ENCODE peak calls at places on chromosomes 13 and 19, in eight cellular contexts. One of them, this sample, is unnamed.

GRCh38 chr19:4474504-4475136 is 2.5 kb downstream of the HDGFL2 start:
- DNase-seq in pancreas: peak; percentile 54
- DNase-seq in AG10803: peak; percentile 56
- DNase-seq in upper lobe of left lung: no peak
- DNase-seq in fibroblast of lung: peak; percentile 72
- DNase-seq in mesothelial cell of epicardium: peak; percentile 66
- DNase-seq in colonic mucosa: no peak
- DNase-seq in body of pancreas: no peak
- DNase-seq in this sample: no peak

GRCh38 chr19:21092107-21092506 is 10.1 kb downstream of the ZNF714 start:
- DNase-seq in pancreas: no peak
- DNase-seq in AG10803: peak; percentile 61
- DNase-seq in upper lobe of left lung: no peak
- DNase-seq in fibroblast of lung: peak; percentile 64
- DNase-seq in mesothelial cell of epicardium: no peak
- DNase-seq in colonic mucosa: no peak
- DNase-seq in body of pancreas: no peak
- DNase-seq in this sample: no peak

GRCh38 chr13:36981156-36981743 is 17.9 kb downstream of the ALG5 start:
- DNase-seq in pancreas: no peak
- DNase-seq in AG10803: peak; percentile 68
- DNase-seq in upper lobe of left lung: no peak
- DNase-seq in fibroblast of lung: peak; percentile 53
- DNase-seq in mesothelial cell of epicardium: no peak
- DNase-seq in colonic mucosa: no peak
- DNase-seq in body of pancreas: no peak
- DNase-seq in this sample: no peak

GRCh38 chr13:52851153-52851962 is 2.9 kb upstream of the PCDH8 start:
- DNase-seq in pancreas: peak; percentile 49
- DNase-seq in AG10803: peak; percentile 9
- DNase-seq in upper lobe of left lung: peak; percentile 88
- DNase-seq in fibroblast of lung: peak; percentile 7
- DNase-seq in mesothelial cell of epicardium: peak; percentile 67
- DNase-seq in colonic mucosa: peak; percentile 44
- DNase-seq in body of pancreas: peak; percentile 23
- DNase-seq in this sample: no peak

GRCh38 chr13:88153353-88153752 is 482.2 kb downstream of the SLITRK5 start:
- DNase-seq in pancreas: no peak
- DNase-seq in AG10803: no peak
- DNase-seq in upper lobe of left lung: no peak
- DNase-seq in fibroblast of lung: no peak
- DNase-seq in mesothelial cell of epicardium: no peak
- DNase-seq in colonic mucosa: no peak
- DNase-seq in body of pancreas: no peak
- DNase-seq in this sample: no peak

GRCh38 chr13:35965226-35965927 is 165.8 kb downstream of the DCLK1 start:
- DNase-seq in pancreas: no peak
- DNase-seq in AG10803: peak; percentile 11
- DNase-seq in upper lobe of left lung: no peak
- DNase-seq in fibroblast of lung: no peak
- DNase-seq in mesothelial cell of epicardium: no peak
- DNase-seq in colonic mucosa: no peak
- DNase-seq in body of pancreas: no peak
- DNase-seq in this sample: no peak

GRCh38 chr19:54191671-54192453 is 754 bp downstream of the TSEN34 start:
- DNase-seq in pancreas: peak; percentile 77
- DNase-seq in AG10803: no peak
- DNase-seq in upper lobe of left lung: peak; percentile 88
- DNase-seq in fibroblast of lung: peak; percentile 46
- DNase-seq in mesothelial cell of epicardium: no peak
- DNase-seq in colonic mucosa: no peak
- DNase-seq in body of pancreas: no peak
- DNase-seq in this sample: no peak

GRCh38 chr13:49655906-49656305 is 27.6 kb downstream of the ARL11 start:
- DNase-seq in pancreas: no peak
- DNase-seq in AG10803: peak; percentile 18
- DNase-seq in upper lobe of left lung: no peak
- DNase-seq in fibroblast of lung: peak; percentile 11
- DNase-seq in mesothelial cell of epicardium: no peak
- DNase-seq in colonic mucosa: no peak
- DNase-seq in body of pancreas: no peak
- DNase-seq in this sample: no peak

GRCh38 chr13:88908896-88909535 is 1237.8 kb downstream of the SLITRK5 start:
- DNase-seq in pancreas: no peak
- DNase-seq in AG10803: no peak
- DNase-seq in upper lobe of left lung: no peak
- DNase-seq in fibroblast of lung: no peak
- DNase-seq in mesothelial cell of epicardium: no peak
- DNase-seq in colonic mucosa: no peak
- DNase-seq in body of pancreas: no peak
- DNase-seq in this sample: no peak

GRCh38 chr19:39409886-39410619 is 2.4 kb upstream of the PLEKHG2 start:
- DNase-seq in pancreas: peak; percentile 87
- DNase-seq in AG10803: peak; percentile 67
- DNase-seq in upper lobe of left lung: peak; percentile 97
- DNase-seq in fibroblast of lung: peak; percentile 73
- DNase-seq in mesothelial cell of epicardium: no peak
- DNase-seq in colonic mucosa: peak; percentile 76
- DNase-seq in body of pancreas: peak; percentile 74
- DNase-seq in this sample: peak; percentile 81

GRCh38 chr13:22000191-22000590 is 329.3 kb downstream of the FGF9 start:
- DNase-seq in pancreas: no peak
- DNase-seq in AG10803: no peak
- DNase-seq in upper lobe of left lung: peak; percentile 23
- DNase-seq in fibroblast of lung: no peak
- DNase-seq in mesothelial cell of epicardium: no peak
- DNase-seq in colonic mucosa: no peak
- DNase-seq in body of pancreas: no peak
- DNase-seq in this sample: no peak

GRCh38 chr13:26095338-26095737 is 43.5 kb upstream of the SHISA2 start:
- DNase-seq in pancreas: no peak
- DNase-seq in AG10803: no peak
- DNase-seq in upper lobe of left lung: no peak
- DNase-seq in fibroblast of lung: no peak
- DNase-seq in mesothelial cell of epicardium: no peak
- DNase-seq in colonic mucosa: no peak
- DNase-seq in body of pancreas: no peak
- DNase-seq in this sample: no peak

GRCh38 chr13:37175996-37176395 is 70.5 kb upstream of the CSNK1A1L start:
- DNase-seq in pancreas: no peak
- DNase-seq in AG10803: peak; percentile 98
- DNase-seq in upper lobe of left lung: no peak
- DNase-seq in fibroblast of lung: peak; percentile 84
- DNase-seq in mesothelial cell of epicardium: no peak
- DNase-seq in colonic mucosa: no peak
- DNase-seq in body of pancreas: no peak
- DNase-seq in this sample: no peak

GRCh38 chr13:75906315-75906714 is 270.2 kb downstream of the LMO7 start:
- DNase-seq in pancreas: no peak
- DNase-seq in AG10803: no peak
- DNase-seq in upper lobe of left lung: no peak
- DNase-seq in fibroblast of lung: no peak
- DNase-seq in mesothelial cell of epicardium: no peak
- DNase-seq in colonic mucosa: no peak
- DNase-seq in body of pancreas: no peak
- DNase-seq in this sample: no peak

GRCh38 chr19:3186377-3186688 is 603 bp downstream of the NCLN start:
- DNase-seq in pancreas: peak; percentile 85
- DNase-seq in AG10803: no peak
- DNase-seq in upper lobe of left lung: no peak
- DNase-seq in fibroblast of lung: no peak
- DNase-seq in mesothelial cell of epicardium: no peak
- DNase-seq in colonic mucosa: no peak
- DNase-seq in body of pancreas: no peak
- DNase-seq in this sample: no peak

GRCh38 chr13:113209336-113209879 is at the start of gene CUL4A:
- DNase-seq in pancreas: peak; percentile 92
- DNase-seq in AG10803: peak; percentile 73
- DNase-seq in upper lobe of left lung: peak; percentile 97
- DNase-seq in fibroblast of lung: peak; percentile 70
- DNase-seq in mesothelial cell of epicardium: peak; percentile 76
- DNase-seq in colonic mucosa: peak; percentile 88
- DNase-seq in body of pancreas: peak; percentile 80
- DNase-seq in this sample: no peak

GRCh38 chr19:42249769-42250168 is 5.2 kb downstream of the ERF start:
- DNase-seq in pancreas: no peak
- DNase-seq in AG10803: no peak
- DNase-seq in upper lobe of left lung: no peak
- DNase-seq in fibroblast of lung: no peak
- DNase-seq in mesothelial cell of epicardium: no peak
- DNase-seq in colonic mucosa: no peak
- DNase-seq in body of pancreas: no peak
- DNase-seq in this sample: no peak

DNA sequence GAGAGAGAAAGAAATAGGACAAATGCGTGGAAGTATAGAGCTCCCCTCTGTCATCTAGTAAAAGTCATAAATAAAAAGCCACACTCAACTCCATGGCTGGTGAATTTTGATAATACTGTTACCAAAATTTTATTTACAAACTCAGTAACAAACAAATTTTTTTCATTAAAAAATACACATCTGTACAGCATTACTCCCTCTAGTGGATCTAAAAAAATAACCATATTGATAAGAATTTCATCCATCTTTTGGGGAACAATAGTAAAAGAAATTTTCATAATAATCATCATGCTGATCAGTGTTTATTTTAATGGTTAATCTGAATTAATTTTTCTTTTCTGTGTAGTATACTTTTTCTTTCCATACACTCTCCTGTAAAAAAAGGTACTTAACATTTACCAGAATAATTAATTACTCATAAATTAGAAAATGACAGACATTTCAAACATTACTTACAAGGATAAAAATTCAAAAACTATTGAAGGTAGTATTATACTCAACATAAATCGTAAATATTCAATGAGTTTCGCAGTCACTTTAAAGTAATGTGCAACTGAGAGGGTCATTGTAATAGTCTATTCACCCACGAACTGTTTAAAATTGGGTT is 173.5 kb upstream of the LSM14A start:
- DNase-seq in pancreas: no peak
- DNase-seq in AG10803: peak; percentile 4
- DNase-seq in upper lobe of left lung: no peak
- DNase-seq in fibroblast of lung: peak; percentile 6
- DNase-seq in mesothelial cell of epicardium: no peak
- DNase-seq in colonic mucosa: no peak
- DNase-seq in body of pancreas: no peak
- DNase-seq in this sample: no peak
- TF ChIP-seq CTCF in pancreas: peak; percentile 24
- TF ChIP-seq CTCF in AG10803: peak; percentile 60
- TF ChIP-seq CTCF in upper lobe of left lung: peak; percentile 10
- TF ChIP-seq CTCF in fibroblast of lung: peak; percentile 20
- TF ChIP-seq CTCF in mesothelial cell of epicardium: peak; percentile 61
- TF ChIP-seq CTCF in colonic mucosa: peak; percentile 23
- TF ChIP-seq CTCF in body of pancreas: peak; percentile 63
- TF ChIP-seq CTCF in this sample: no peak

DNA sequence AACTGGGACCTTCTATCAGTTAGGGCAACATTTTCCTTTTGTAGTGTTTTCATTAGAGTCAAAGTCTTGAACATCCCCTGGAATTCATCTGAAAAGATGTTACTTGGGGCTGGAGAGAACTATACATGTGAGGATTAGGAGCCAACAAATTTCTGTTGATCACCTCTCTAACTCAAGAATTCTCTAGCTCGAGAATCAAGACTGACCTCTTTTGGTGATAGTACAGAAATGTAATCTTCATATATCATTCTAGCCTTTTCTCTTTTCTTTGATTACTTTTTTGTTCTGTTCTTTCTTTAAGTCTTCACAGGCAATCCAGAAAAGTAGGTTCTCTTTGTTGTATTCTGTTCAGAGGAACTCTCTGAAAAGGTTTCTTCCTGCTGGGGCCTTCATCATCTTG is 26.4 kb downstream of the ELF1 start:
- DNase-seq in pancreas: no peak
- DNase-seq in AG10803: no peak
- DNase-seq in upper lobe of left lung: no peak
- DNase-seq in fibroblast of lung: no peak
- DNase-seq in mesothelial cell of epicardium: no peak
- DNase-seq in colonic mucosa: no peak
- DNase-seq in body of pancreas: no peak
- DNase-seq in this sample: no peak
- TF ChIP-seq CTCF in pancreas: no peak
- TF ChIP-seq CTCF in AG10803: no peak
- TF ChIP-seq CTCF in upper lobe of left lung: no peak
- TF ChIP-seq CTCF in fibroblast of lung: no peak
- TF ChIP-seq CTCF in mesothelial cell of epicardium: no peak
- TF ChIP-seq CTCF in colonic mucosa: no peak
- TF ChIP-seq CTCF in body of pancreas: peak; percentile 7
- TF ChIP-seq CTCF in this sample: no peak

DNA sequence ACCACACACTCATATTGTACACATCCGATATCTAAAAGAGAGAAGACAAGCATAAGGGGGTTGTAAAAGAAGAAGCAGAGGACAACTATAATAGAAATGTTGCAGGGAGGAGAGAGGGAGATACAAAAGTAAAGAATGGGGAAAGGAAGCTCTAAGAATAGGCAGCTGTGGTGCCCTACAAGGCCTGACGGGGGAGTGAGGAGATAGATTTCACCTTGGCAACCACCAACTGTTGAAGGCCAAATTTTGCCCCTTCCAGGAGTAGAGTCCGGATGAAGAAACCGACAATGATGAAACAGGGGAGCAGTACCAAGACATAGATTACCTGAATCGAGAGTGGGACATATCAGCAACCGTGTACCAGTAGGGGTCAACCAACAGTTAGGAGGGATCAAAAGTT is 15.9 kb downstream of the SLC6A16 start:
- DNase-seq in pancreas: no peak
- DNase-seq in AG10803: no peak
- DNase-seq in upper lobe of left lung: no peak
- DNase-seq in fibroblast of lung: no peak
- DNase-seq in mesothelial cell of epicardium: no peak
- DNase-seq in colonic mucosa: no peak
- DNase-seq in body of pancreas: no peak
- DNase-seq in this sample: no peak
- TF ChIP-seq CTCF in pancreas: no peak
- TF ChIP-seq CTCF in AG10803: no peak
- TF ChIP-seq CTCF in upper lobe of left lung: no peak
- TF ChIP-seq CTCF in fibroblast of lung: no peak
- TF ChIP-seq CTCF in mesothelial cell of epicardium: no peak
- TF ChIP-seq CTCF in colonic mucosa: no peak
- TF ChIP-seq CTCF in body of pancreas: no peak
- TF ChIP-seq CTCF in this sample: no peak

DNA sequence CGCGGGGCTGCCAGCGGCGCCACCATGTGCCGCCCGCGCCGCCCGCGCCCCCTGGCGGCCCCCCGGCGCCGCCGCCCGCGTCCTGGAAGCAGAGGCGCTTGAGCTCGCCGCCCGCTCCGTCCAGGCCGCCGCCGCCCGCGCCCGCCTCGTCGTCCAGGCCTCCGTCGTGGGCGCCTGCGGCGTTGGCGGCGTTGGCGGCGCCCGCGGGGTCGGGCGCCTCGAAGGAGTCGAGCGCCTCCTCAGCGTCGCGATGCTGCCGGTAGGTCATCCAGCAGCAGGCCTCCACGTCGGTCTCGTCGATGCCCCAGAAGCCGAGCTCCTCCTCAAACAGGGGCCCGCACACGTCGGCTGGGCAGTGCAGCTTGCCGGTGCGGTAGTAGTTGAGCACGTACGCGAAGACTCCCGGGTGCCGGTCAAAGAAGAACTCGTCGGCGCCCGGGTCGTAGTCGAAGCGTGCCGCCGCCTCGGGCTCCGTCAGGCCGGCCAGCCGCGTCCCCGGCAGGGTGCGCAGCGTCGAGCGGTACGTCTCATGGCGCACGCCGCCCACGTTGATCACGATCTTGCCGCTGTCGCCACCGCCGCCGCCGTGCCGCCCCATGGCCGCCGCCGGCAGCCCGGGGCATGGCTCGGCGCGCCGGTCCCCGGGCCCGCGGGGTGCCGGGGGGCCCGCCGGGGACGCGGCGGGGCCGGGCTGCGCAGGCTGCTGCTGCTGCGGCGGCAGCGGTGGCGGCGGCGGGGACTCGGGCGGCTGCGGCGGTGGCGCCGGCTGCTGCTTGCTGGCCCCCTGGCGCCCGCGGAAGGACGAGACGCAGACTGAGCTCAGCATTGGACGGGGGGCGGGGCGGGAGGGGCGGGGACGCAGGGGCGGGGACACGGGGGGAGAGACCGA is 676 bp downstream of the KCNC3 start:
- DNase-seq in pancreas: peak; percentile 80
- DNase-seq in AG10803: peak; percentile 4
- DNase-seq in upper lobe of left lung: peak; percentile 94
- DNase-seq in fibroblast of lung: no peak
- DNase-seq in mesothelial cell of epicardium: no peak
- DNase-seq in colonic mucosa: no peak
- DNase-seq in body of pancreas: peak; percentile 40
- DNase-seq in this sample: peak; percentile 44
- TF ChIP-seq CTCF in pancreas: no peak
- TF ChIP-seq CTCF in AG10803: no peak
- TF ChIP-seq CTCF in upper lobe of left lung: peak; percentile 50
- TF ChIP-seq CTCF in fibroblast of lung: no peak
- TF ChIP-seq CTCF in mesothelial cell of epicardium: no peak
- TF ChIP-seq CTCF in colonic mucosa: no peak
- TF ChIP-seq CTCF in body of pancreas: no peak
- TF ChIP-seq CTCF in this sample: no peak